ENCODE peak calls at places on chromosomes 13 and 19, in eight cellular contexts. One of them, this sample, is unnamed.

GRCh38 chr19:16470911-16471811 is 609 bp downstream of the EPS15L1 start:
- DNase-seq in SK-N-SH: no peak
- DNase-seq in ascending aorta: no peak
- DNase-seq in H9: no peak
- DNase-seq in heart left ventricle: no peak
- DNase-seq in heart right ventricle: no peak
- DNase-seq in glutamatergic neuron: peak
- DNase-seq in NB4: peak
- DNase-seq in this sample: peak

GRCh38 chr19:17255150-17255621 is 9.4 kb downstream of the USHBP1 start:
- DNase-seq in SK-N-SH: no peak
- DNase-seq in ascending aorta: no peak
- DNase-seq in H9: peak
- DNase-seq in heart left ventricle: no peak
- DNase-seq in heart right ventricle: no peak
- DNase-seq in glutamatergic neuron: no peak
- DNase-seq in NB4: no peak
- DNase-seq in this sample: no peak

GRCh38 chr13:79451500-79451962 is 29.4 kb upstream of the NDFIP2 start:
- DNase-seq in SK-N-SH: peak
- DNase-seq in ascending aorta: no peak
- DNase-seq in H9: peak
- DNase-seq in heart left ventricle: no peak
- DNase-seq in heart right ventricle: no peak
- DNase-seq in glutamatergic neuron: no peak
- DNase-seq in NB4: peak
- DNase-seq in this sample: peak

GRCh38 chr19:768424-768823 is 17.5 kb downstream of the MISP start:
- DNase-seq in SK-N-SH: no peak
- DNase-seq in ascending aorta: no peak
- DNase-seq in H9: no peak
- DNase-seq in heart left ventricle: no peak
- DNase-seq in heart right ventricle: no peak
- DNase-seq in glutamatergic neuron: no peak
- DNase-seq in NB4: no peak
- DNase-seq in this sample: no peak

GRCh38 chr13:51071493-51071892 is 39.6 kb downstream of the C13orf42 start:
- DNase-seq in SK-N-SH: no peak
- DNase-seq in ascending aorta: no peak
- DNase-seq in H9: peak
- DNase-seq in heart left ventricle: no peak
- DNase-seq in heart right ventricle: no peak
- DNase-seq in glutamatergic neuron: no peak
- DNase-seq in NB4: no peak
- DNase-seq in this sample: no peak

GRCh38 chr19:33266971-33267484 is 35.3 kb downstream of the CEBPA start:
- DNase-seq in SK-N-SH: no peak
- DNase-seq in ascending aorta: no peak
- DNase-seq in H9: no peak
- DNase-seq in heart left ventricle: no peak
- DNase-seq in heart right ventricle: no peak
- DNase-seq in glutamatergic neuron: no peak
- DNase-seq in NB4: peak
- DNase-seq in this sample: no peak

GRCh38 chr19:1206733-1207301 is 1.2 kb downstream of the STK11 start:
- DNase-seq in SK-N-SH: no peak
- DNase-seq in ascending aorta: no peak
- DNase-seq in H9: peak
- DNase-seq in heart left ventricle: no peak
- DNase-seq in heart right ventricle: no peak
- DNase-seq in glutamatergic neuron: no peak
- DNase-seq in NB4: peak
- DNase-seq in this sample: peak

GRCh38 chr13:99973163-99973785 is 1.7 kb upstream of the ZIC5 start:
- DNase-seq in SK-N-SH: peak
- DNase-seq in ascending aorta: no peak
- DNase-seq in H9: no peak
- DNase-seq in heart left ventricle: no peak
- DNase-seq in heart right ventricle: no peak
- DNase-seq in glutamatergic neuron: no peak
- DNase-seq in NB4: no peak
- DNase-seq in this sample: no peak

GRCh38 chr19:8085606-8086464 is 33.3 kb downstream of the CCL25 start:
- DNase-seq in SK-N-SH: no peak
- DNase-seq in ascending aorta: no peak
- DNase-seq in H9: no peak
- DNase-seq in heart left ventricle: no peak
- DNase-seq in heart right ventricle: no peak
- DNase-seq in glutamatergic neuron: no peak
- DNase-seq in NB4: peak
- DNase-seq in this sample: no peak

GRCh38 chr13:51861728-51862300 is at the start of gene CCDC70:
- DNase-seq in SK-N-SH: no peak
- DNase-seq in ascending aorta: no peak
- DNase-seq in H9: no peak
- DNase-seq in heart left ventricle: no peak
- DNase-seq in heart right ventricle: no peak
- DNase-seq in glutamatergic neuron: no peak
- DNase-seq in NB4: peak
- DNase-seq in this sample: no peak

GRCh38 chr13:74287672-74288169 is 153.5 kb upstream of the KLF12 start:
- DNase-seq in SK-N-SH: peak
- DNase-seq in ascending aorta: peak
- DNase-seq in H9: peak
- DNase-seq in heart left ventricle: peak
- DNase-seq in heart right ventricle: peak
- DNase-seq in glutamatergic neuron: peak
- DNase-seq in NB4: peak
- DNase-seq in this sample: peak

GRCh38 chr19:44587863-44588752 is 25.3 kb upstream of the IGSF23 start:
- DNase-seq in SK-N-SH: no peak
- DNase-seq in ascending aorta: no peak
- DNase-seq in H9: no peak
- DNase-seq in heart left ventricle: no peak
- DNase-seq in heart right ventricle: no peak
- DNase-seq in glutamatergic neuron: no peak
- DNase-seq in NB4: peak
- DNase-seq in this sample: peak

GRCh38 chr13:113397606-113398425 is 33.9 kb upstream of the GRTP1 start:
- DNase-seq in SK-N-SH: peak
- DNase-seq in ascending aorta: peak
- DNase-seq in H9: peak
- DNase-seq in heart left ventricle: no peak
- DNase-seq in heart right ventricle: no peak
- DNase-seq in glutamatergic neuron: no peak
- DNase-seq in NB4: no peak
- DNase-seq in this sample: no peak

GRCh38 chr13:70923863-70924752 is 815.9 kb upstream of the KLHL1 start:
- DNase-seq in SK-N-SH: no peak
- DNase-seq in ascending aorta: no peak
- DNase-seq in H9: peak
- DNase-seq in heart left ventricle: no peak
- DNase-seq in heart right ventricle: no peak
- DNase-seq in glutamatergic neuron: no peak
- DNase-seq in NB4: no peak
- DNase-seq in this sample: no peak

GRCh38 chr19:16527971-16528521 is 14.2 kb downstream of the CHERP start:
- DNase-seq in SK-N-SH: peak
- DNase-seq in ascending aorta: no peak
- DNase-seq in H9: peak
- DNase-seq in heart left ventricle: no peak
- DNase-seq in heart right ventricle: no peak
- DNase-seq in glutamatergic neuron: peak
- DNase-seq in NB4: peak
- DNase-seq in this sample: peak

GRCh38 chr19:7981661-7982060 is 23.8 kb downstream of the ELAVL1 start:
- DNase-seq in SK-N-SH: no peak
- DNase-seq in ascending aorta: no peak
- DNase-seq in H9: no peak
- DNase-seq in heart left ventricle: no peak
- DNase-seq in heart right ventricle: no peak
- DNase-seq in glutamatergic neuron: peak
- DNase-seq in NB4: no peak
- DNase-seq in this sample: no peak

GRCh38 chr19:47626238-47626637 is 17.3 kb downstream of the BICRA start:
- DNase-seq in SK-N-SH: no peak
- DNase-seq in ascending aorta: no peak
- DNase-seq in H9: no peak
- DNase-seq in heart left ventricle: no peak
- DNase-seq in heart right ventricle: no peak
- DNase-seq in glutamatergic neuron: no peak
- DNase-seq in NB4: no peak
- DNase-seq in this sample: no peak

GRCh38 chr13:75468098-75468497 is 13.9 kb downstream of the TBC1D4 start:
- DNase-seq in SK-N-SH: no peak
- DNase-seq in ascending aorta: no peak
- DNase-seq in H9: no peak
- DNase-seq in heart left ventricle: no peak
- DNase-seq in heart right ventricle: no peak
- DNase-seq in glutamatergic neuron: no peak
- DNase-seq in NB4: no peak
- DNase-seq in this sample: no peak

GRCh38 chr13:42626461-42626860 is 52.5 kb downstream of the TNFSF11 start:
- DNase-seq in SK-N-SH: no peak
- DNase-seq in ascending aorta: no peak
- DNase-seq in H9: no peak
- DNase-seq in heart left ventricle: no peak
- DNase-seq in heart right ventricle: no peak
- DNase-seq in glutamatergic neuron: no peak
- DNase-seq in NB4: no peak
- DNase-seq in this sample: no peak

GRCh38 chr13:112069727-112070300 is 2.9 kb downstream of the SOX1 start:
- DNase-seq in SK-N-SH: no peak
- DNase-seq in ascending aorta: no peak
- DNase-seq in H9: no peak
- DNase-seq in heart left ventricle: no peak
- DNase-seq in heart right ventricle: no peak
- DNase-seq in glutamatergic neuron: peak
- DNase-seq in NB4: no peak
- DNase-seq in this sample: no peak

GRCh38 chr13:23488442-23488841 is 54.9 kb upstream of the SACS start:
- DNase-seq in SK-N-SH: peak
- DNase-seq in ascending aorta: no peak
- DNase-seq in H9: no peak
- DNase-seq in heart left ventricle: peak
- DNase-seq in heart right ventricle: peak
- DNase-seq in glutamatergic neuron: no peak
- DNase-seq in NB4: no peak
- DNase-seq in this sample: no peak

GRCh38 chr13:37173214-37173613 is 67.8 kb upstream of the CSNK1A1L start:
- DNase-seq in SK-N-SH: no peak
- DNase-seq in ascending aorta: no peak
- DNase-seq in H9: no peak
- DNase-seq in heart left ventricle: no peak
- DNase-seq in heart right ventricle: no peak
- DNase-seq in glutamatergic neuron: no peak
- DNase-seq in NB4: no peak
- DNase-seq in this sample: no peak

GRCh38 chr19:41000310-41000737 is 9.2 kb downstream of the CYP2B6 start:
- DNase-seq in SK-N-SH: no peak
- DNase-seq in ascending aorta: no peak
- DNase-seq in H9: no peak
- DNase-seq in heart left ventricle: no peak
- DNase-seq in heart right ventricle: no peak
- DNase-seq in glutamatergic neuron: no peak
- DNase-seq in NB4: no peak
- DNase-seq in this sample: no peak

GRCh38 chr13:54486421-54487166 is 1458.0 kb downstream of the OLFM4 start:
- DNase-seq in SK-N-SH: no peak
- DNase-seq in ascending aorta: no peak
- DNase-seq in H9: no peak
- DNase-seq in heart left ventricle: no peak
- DNase-seq in heart right ventricle: no peak
- DNase-seq in glutamatergic neuron: no peak
- DNase-seq in NB4: no peak
- DNase-seq in this sample: no peak

GRCh38 chr13:54489359-54489758 is 1460.7 kb downstream of the OLFM4 start:
- DNase-seq in SK-N-SH: no peak
- DNase-seq in ascending aorta: no peak
- DNase-seq in H9: no peak
- DNase-seq in heart left ventricle: no peak
- DNase-seq in heart right ventricle: no peak
- DNase-seq in glutamatergic neuron: no peak
- DNase-seq in NB4: no peak
- DNase-seq in this sample: no peak

GRCh38 chr13:54484166-54484565 is 1455.6 kb downstream of the OLFM4 start:
- DNase-seq in SK-N-SH: no peak
- DNase-seq in ascending aorta: no peak
- DNase-seq in H9: no peak
- DNase-seq in heart left ventricle: no peak
- DNase-seq in heart right ventricle: no peak
- DNase-seq in glutamatergic neuron: no peak
- DNase-seq in NB4: no peak
- DNase-seq in this sample: no peak
- TF ChIP-seq CTCF in SK-N-SH: no peak
- TF ChIP-seq CTCF in ascending aorta: no peak
- TF ChIP-seq CTCF in H9: no peak
- TF ChIP-seq CTCF in heart left ventricle: no peak
- TF ChIP-seq CTCF in heart right ventricle: no peak
- TF ChIP-seq CTCF in glutamatergic neuron: no peak
- TF ChIP-seq CTCF in NB4: no peak
- TF ChIP-seq CTCF in this sample: no peak

DNA sequence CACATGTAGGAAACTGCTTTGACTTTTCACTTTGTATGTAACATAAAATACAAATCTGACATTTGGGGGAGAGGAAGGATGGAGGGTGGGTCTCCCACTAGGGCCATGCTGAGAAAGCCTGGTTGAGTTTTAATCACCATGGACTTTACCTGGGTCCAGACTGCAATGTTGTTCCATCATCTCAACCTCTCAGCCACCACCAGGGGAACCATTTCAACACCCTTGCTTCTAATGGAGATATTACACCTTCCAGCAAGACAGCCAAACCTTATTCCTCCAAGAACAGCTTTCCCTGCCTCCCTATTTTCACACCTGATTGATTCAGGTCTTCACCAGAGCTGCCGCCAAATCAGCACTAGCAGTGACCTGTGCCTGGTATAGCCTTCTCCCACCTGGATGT is 56.0 kb downstream of the ZAR1L start:
- DNase-seq in SK-N-SH: no peak
- DNase-seq in ascending aorta: no peak
- DNase-seq in H9: no peak
- DNase-seq in heart left ventricle: no peak
- DNase-seq in heart right ventricle: no peak
- DNase-seq in glutamatergic neuron: no peak
- DNase-seq in NB4: no peak
- DNase-seq in this sample: no peak
- TF ChIP-seq CTCF in SK-N-SH: no peak
- TF ChIP-seq CTCF in ascending aorta: peak
- TF ChIP-seq CTCF in H9: peak
- TF ChIP-seq CTCF in heart left ventricle: no peak
- TF ChIP-seq CTCF in heart right ventricle: peak
- TF ChIP-seq CTCF in glutamatergic neuron: no peak
- TF ChIP-seq CTCF in NB4: no peak
- TF ChIP-seq CTCF in this sample: peak

GRCh38 chr13:28819748-28820098 is 416 bp upstream of the MTUS2 start:
- DNase-seq in SK-N-SH: peak
- DNase-seq in ascending aorta: peak
- DNase-seq in H9: peak
- DNase-seq in heart left ventricle: peak
- DNase-seq in heart right ventricle: peak
- DNase-seq in glutamatergic neuron: peak
- DNase-seq in NB4: peak
- DNase-seq in this sample: peak
- TF ChIP-seq CTCF in SK-N-SH: no peak
- TF ChIP-seq CTCF in ascending aorta: peak
- TF ChIP-seq CTCF in H9: peak
- TF ChIP-seq CTCF in heart left ventricle: no peak
- TF ChIP-seq CTCF in heart right ventricle: no peak
- TF ChIP-seq CTCF in glutamatergic neuron: peak
- TF ChIP-seq CTCF in NB4: no peak
- TF ChIP-seq CTCF in this sample: peak

GRCh38 chr19:35085947-35086346 is 29.7 kb upstream of the FXYD3 start:
- DNase-seq in SK-N-SH: no peak
- DNase-seq in ascending aorta: no peak
- DNase-seq in H9: no peak
- DNase-seq in heart left ventricle: no peak
- DNase-seq in heart right ventricle: no peak
- DNase-seq in glutamatergic neuron: no peak
- DNase-seq in NB4: no peak
- DNase-seq in this sample: peak
- TF ChIP-seq CTCF in SK-N-SH: no peak
- TF ChIP-seq CTCF in ascending aorta: no peak
- TF ChIP-seq CTCF in H9: no peak
- TF ChIP-seq CTCF in heart left ventricle: no peak
- TF ChIP-seq CTCF in heart right ventricle: no peak
- TF ChIP-seq CTCF in glutamatergic neuron: no peak
- TF ChIP-seq CTCF in NB4: no peak
- TF ChIP-seq CTCF in this sample: no peak